ENCODE peak calls at places on chromosome 5, in nine cellular contexts. W, E, L, A, B, R, H, C and N are unnamed samples.

GRCh38 chr5:6869677-6870076 is 156.4 kb downstream of the TENT4A start:
- DNase-seq in C (no peak), L (no peak), E (no peak), B (no peak), A (no peak), R (no peak), W (no peak), H (no peak), N (no peak)

GRCh38 chr5:155983954-155984353 is 343.0 kb upstream of the SGCD start:
- DNase-seq in A (no peak), E (no peak), B (no peak), C (no peak), W (no peak), R (peak), L (no peak), H (no peak), N (no peak)

GRCh38 chr5:178074266-178074952 is 38.9 kb upstream of the N4BP3 start:
- DNase-seq in B (no peak), L (no peak), H (no peak), A (no peak), E (no peak), R (no peak), C (no peak), W (no peak), N (peak)

GRCh38 chr5:140295414-140295813 is 7.5 kb downstream of the PFDN1 start:
- DNase-seq in L (no peak), H (no peak), R (peak), A (peak), B (peak), E (no peak), W (peak), C (peak), N (peak)

GRCh38 chr5:150015415-150015814 is 14.9 kb downstream of the HMGXB3 start:
- DNase-seq in L (no peak), C (no peak), A (no peak), E (no peak), H (no peak), W (no peak), R (no peak), B (no peak), N (no peak)

GRCh38 chr5:168163966-168164365 is 127.5 kb upstream of the WWC1 start:
- DNase-seq in E (no peak), A (no peak), C (no peak), R (no peak), B (no peak), H (no peak), L (peak), W (no peak), N (no peak)

GRCh38 chr5:128353416-128354107 is 184.5 kb downstream of the FBN2 start:
- DNase-seq in B (no peak), A (no peak), W (no peak), E (no peak), R (no peak), H (no peak), C (no peak), L (no peak), N (no peak)

GRCh38 chr5:140038373-140038957 is 4.6 kb downstream of the NRG2 start:
- DNase-seq in H (no peak), W (no peak), B (no peak), L (peak), R (no peak), E (no peak), A (no peak), C (no peak), N (no peak)

GRCh38 chr5:27402828-27403227 is 364.4 kb upstream of the CDH9 start:
- DNase-seq in L (no peak), C (no peak), A (no peak), B (no peak), H (no peak), E (no peak), R (no peak), W (no peak), N (no peak)

GRCh38 chr5:153490124-153491085 is at the start of gene GRIA1:
- DNase-seq in A (no peak), B (no peak), C (no peak), L (no peak), E (peak), W (no peak), R (no peak), H (no peak), N (no peak)

GRCh38 chr5:15510816-15511215 is 10.8 kb downstream of the FBXL7 start:
- DNase-seq in A (no peak), C (no peak), R (no peak), B (no peak), W (no peak), L (no peak), H (no peak), E (no peak), N (no peak)

GRCh38 chr5:124741711-124742496 is 4.5 kb downstream of the ZNF608 start:
- DNase-seq in R (no peak), W (no peak), H (no peak), L (no peak), E (no peak), C (peak), A (no peak), B (no peak), N (peak)

GRCh38 chr5:74951855-74952254 is 85.7 kb upstream of the FAM169A start:
- DNase-seq in A (no peak), W (no peak), H (no peak), B (no peak), E (no peak), R (no peak), L (no peak), C (no peak), N (no peak)

GRCh38 chr5:61796773-61797172 is 464.7 kb downstream of the ZSWIM6 start:
- DNase-seq in E (no peak), L (no peak), R (no peak), B (no peak), A (no peak), W (no peak), C (no peak), H (no peak), N (no peak)

GRCh38 chr5:130096488-130096887 is 192.2 kb downstream of the CHSY3 start:
- DNase-seq in W (no peak), L (no peak), C (no peak), A (no peak), E (no peak), B (no peak), H (no peak), R (no peak), N (no peak)

GRCh38 chr5:81749186-81749561 is 1.7 kb downstream of the SSBP2 start:
- DNase-seq in W (no peak), B (no peak), E (no peak), C (no peak), A (no peak), H (no peak), L (no peak), R (no peak), N (no peak)

GRCh38 chr5:77935516-77936364 is 159.6 kb upstream of the TBCA start:
- DNase-seq in B (peak), A (no peak), E (no peak), L (no peak), C (no peak), R (no peak), W (peak), H (no peak), N (peak)

GRCh38 chr5:159310492-159310891 is 19.8 kb downstream of the IL12B start:
- DNase-seq in C (no peak), H (peak), B (peak), R (no peak), L (no peak), E (peak), W (peak), A (no peak), N (no peak)

GRCh38 chr5:176773408-176774035 is 36.8 kb upstream of the UNC5A start:
- DNase-seq in E (no peak), L (no peak), H (peak), C (no peak), R (no peak), W (no peak), B (no peak), A (no peak), N (no peak)

GRCh38 chr5:30387974-30388632 is 805.4 kb upstream of the CDH6 start:
- DNase-seq in C (no peak), L (no peak), R (no peak), B (no peak), W (no peak), A (no peak), E (no peak), H (no peak), N (no peak)

GRCh38 chr5:128199611-128200010 is 116.0 kb downstream of the SLC12A2 start:
- DNase-seq in C (no peak), A (no peak), L (no peak), W (no peak), B (no peak), R (no peak), E (no peak), H (no peak), N (no peak)

GRCh38 chr5:135873831-135874230 is 21.8 kb downstream of the IL9 start:
- DNase-seq in B (no peak), C (no peak), R (no peak), L (no peak), H (no peak), E (no peak), W (no peak), A (no peak), N (no peak)

GRCh38 chr5:135761746-135762145 is 72.7 kb upstream of the SLC25A48 start:
- DNase-seq in H (no peak), E (no peak), C (no peak), A (no peak), W (no peak), L (no peak), B (no peak), R (no peak), N (no peak)

GRCh38 chr5:59712836-59713487 is 180.6 kb downstream of the PDE4D start:
- DNase-seq in W (no peak), H (no peak), L (no peak), E (no peak), B (no peak), R (no peak), A (no peak), C (no peak), N (no peak)

GRCh38 chr5:141910271-141910673 is 13.4 kb upstream of the DELE1 start:
- DNase-seq in B (no peak), H (no peak), W (no peak), C (no peak), R (no peak), E (no peak), A (no peak), L (no peak), N (no peak)

GRCh38 chr5:107779472-107779871 is 108.7 kb upstream of the EFNA5 start:
- DNase-seq in H (no peak), B (no peak), W (no peak), L (no peak), R (no peak), E (no peak), C (no peak), A (no peak), N (no peak)

GRCh38 chr5:107388111-107388861 is 282.5 kb downstream of the EFNA5 start:
- DNase-seq in H (no peak), C (peak), B (no peak), W (no peak), A (peak), L (no peak), E (no peak), R (peak), N (peak)

GRCh38 chr5:143376911-143377838 is 26.3 kb downstream of the NR3C1 start:
- DNase-seq in B (no peak), L (no peak), A (no peak), R (peak), C (peak), E (no peak), H (no peak), W (no peak), N (peak)

GRCh38 chr5:99076600-99077253 is 147.9 kb upstream of the CHD1 start:
- DNase-seq in H (no peak), L (no peak), R (no peak), C (no peak), W (no peak), B (no peak), A (no peak), E (no peak), N (no peak)

GRCh38 chr5:1542755-1543154 is 19.0 kb upstream of the LPCAT1 start:
- DNase-seq in E (no peak), H (no peak), A (peak), C (no peak), R (no peak), W (no peak), B (no peak), L (no peak), N (no peak)

GRCh38 chr5:158028349-158028748 is 169.4 kb upstream of the CLINT1 start:
- DNase-seq in A (no peak), L (no peak), W (no peak), C (no peak), H (no peak), B (no peak), R (no peak), E (no peak), N (no peak)

GRCh38 chr5:126525630-126526245 is 69.3 kb downstream of the ALDH7A1 start:
- DNase-seq in R (no peak), W (no peak), A (no peak), C (no peak), L (no peak), E (no peak), B (no peak), H (no peak), N (peak)

GRCh38 chr5:10612251-10612650 is 48.4 kb downstream of the ANKRD33B start:
- DNase-seq in W (no peak), C (no peak), B (no peak), H (no peak), E (no peak), L (no peak), R (no peak), A (no peak), N (no peak)

GRCh38 chr5:6829150-6829784 is 116.0 kb downstream of the TENT4A start:
- DNase-seq in R (peak), E (no peak), C (no peak), W (no peak), H (no peak), B (no peak), A (no peak), L (no peak), N (no peak)